ENCODE peak calls at places on chromosomes 16 and 17, in eight cellular contexts. Q, B, H, X, P, Z, E and T are unnamed samples.

GRCh38 chr16:67034478-67034877 is 5.5 kb downstream of the CBFB start:
- DNase-seq in Q (no peak), B (no peak), H (no peak), X (peak), P (no peak), Z (no peak), E (no peak), T (no peak)

GRCh38 chr17:3663102-3664011 is 5.0 kb downstream of the TAX1BP3 start:
- DNase-seq in Q (no peak), B (no peak), H (no peak), X (no peak), P (no peak), Z (no peak), E (no peak), T (no peak)

GRCh38 chr16:6484931-6485330 is 847.7 kb upstream of the RBFOX1 start:
- DNase-seq in Q (no peak), B (no peak), H (no peak), X (no peak), P (no peak), Z (no peak), E (no peak), T (no peak)

GRCh38 chr17:62809656-62810055 is 1.5 kb upstream of the MARCHF10 start:
- DNase-seq in Q (no peak), B (no peak), H (no peak), X (peak), P (no peak), Z (no peak), E (no peak), T (no peak)

GRCh38 chr17:7208027-7208571 is 11.5 kb downstream of the DLG4 start:
- DNase-seq in Q (no peak), B (no peak), H (no peak), X (no peak), P (no peak), Z (no peak), E (no peak), T (no peak)

GRCh38 chr16:79895917-79896203 is 295.3 kb upstream of the MAF start:
- DNase-seq in Q (no peak), B (no peak), H (no peak), X (no peak), P (no peak), Z (no peak), E (no peak), T (no peak)

GRCh38 chr17:46772013-46772878 is 46.2 kb downstream of the WNT3 start:
- DNase-seq in Q (peak), B (peak), H (no peak), X (peak), P (no peak), Z (peak), E (peak), T (no peak)

GRCh38 chr16:51919736-51920135 is 627.2 kb downstream of the TOX3 start:
- DNase-seq in Q (no peak), B (no peak), H (no peak), X (peak), P (no peak), Z (no peak), E (no peak), T (no peak)

GRCh38 chr16:56910654-56911539 is 21.0 kb upstream of the HERPUD1 start:
- DNase-seq in Q (no peak), B (no peak), H (no peak), X (peak), P (no peak), Z (no peak), E (no peak), T (peak)

GRCh38 chr16:66551362-66551761 is 1.0 kb upstream of the CKLF start:
- DNase-seq in Q (peak), B (peak), H (peak), X (peak), P (no peak), Z (peak), E (no peak), T (peak)

GRCh38 chr17:47279062-47279801 is 25.6 kb downstream of the ITGB3 start:
- DNase-seq in Q (peak), B (peak), H (no peak), X (peak), P (no peak), Z (no peak), E (no peak), T (peak)

GRCh38 chr17:40562841-40563370 is 2.4 kb downstream of the CCR7 start:
- DNase-seq in Q (no peak), B (no peak), H (no peak), X (peak), P (no peak), Z (no peak), E (no peak), T (no peak)

GRCh38 chr17:57121308-57122042 is 36.4 kb downstream of the AKAP1 start:
- DNase-seq in Q (peak), B (no peak), H (no peak), X (peak), P (no peak), Z (peak), E (no peak), T (no peak)

GRCh38 chr17:14699569-14700190 is 398.8 kb downstream of the HS3ST3B1 start:
- DNase-seq in Q (no peak), B (no peak), H (no peak), X (no peak), P (no peak), Z (peak), E (peak), T (no peak)

GRCh38 chr17:81199482-81199830 is 23.3 kb downstream of the CEP131 start:
- DNase-seq in Q (no peak), B (no peak), H (no peak), X (no peak), P (no peak), Z (no peak), E (no peak), T (no peak)

GRCh38 chr16:28904363-28904762 is 20.7 kb downstream of the RABEP2 start:
- DNase-seq in Q (no peak), B (no peak), H (no peak), X (no peak), P (no peak), Z (no peak), E (no peak), T (no peak)

GRCh38 chr16:5605404-5605803 is 507.8 kb upstream of the EEF2KMT start:
- DNase-seq in Q (no peak), B (no peak), H (no peak), X (no peak), P (no peak), Z (no peak), E (no peak), T (no peak)

GRCh38 chr16:50724237-50724747 is 17.6 kb upstream of the CYLD start:
- DNase-seq in Q (no peak), B (no peak), H (no peak), X (peak), P (no peak), Z (no peak), E (no peak), T (no peak)

GRCh38 chr16:86598607-86599318 is 20.4 kb downstream of the FOXL1 start:
- DNase-seq in Q (no peak), B (no peak), H (no peak), X (no peak), P (no peak), Z (no peak), E (no peak), T (no peak)

GRCh38 chr17:67109111-67109510 is 64.8 kb downstream of the CACNG1 start:
- DNase-seq in Q (no peak), B (no peak), H (no peak), X (no peak), P (no peak), Z (no peak), E (no peak), T (no peak)

GRCh38 chr16:83771306-83771942 is 36.4 kb upstream of the HSBP1 start:
- DNase-seq in Q (no peak), B (no peak), H (no peak), X (no peak), P (no peak), Z (no peak), E (no peak), T (no peak)

GRCh38 chr17:1029196-1029911 is 32.4 kb downstream of the TIMM22 start:
- DNase-seq in Q (no peak), B (no peak), H (no peak), X (peak), P (no peak), Z (no peak), E (no peak), T (no peak)

GRCh38 chr16:17275076-17275732 is 195.6 kb downstream of the XYLT1 start:
- DNase-seq in Q (no peak), B (no peak), H (no peak), X (no peak), P (no peak), Z (no peak), E (no peak), T (no peak)

GRCh38 chr16:78092755-78093154 is 6.7 kb upstream of the WWOX start:
- DNase-seq in Q (no peak), B (no peak), H (no peak), X (no peak), P (no peak), Z (no peak), E (no peak), T (no peak)

GRCh38 chr17:45311406-45311761 is 5.4 kb downstream of the MAP3K14 start:
- DNase-seq in Q (no peak), B (no peak), H (no peak), X (no peak), P (no peak), Z (no peak), E (no peak), T (no peak)

GRCh38 chr17:76272541-76273434 is 7.6 kb downstream of the UBALD2 start:
- DNase-seq in Q (no peak), B (peak), H (no peak), X (no peak), P (no peak), Z (no peak), E (no peak), T (no peak)

GRCh38 chr16:55876854-55877253 is 1.7 kb upstream of the CES5A start:
- DNase-seq in Q (no peak), B (no peak), H (no peak), X (no peak), P (no peak), Z (no peak), E (no peak), T (no peak)

GRCh38 chr16:73095885-73096341 is 48.0 kb upstream of the ZFHX3 start:
- DNase-seq in Q (peak), B (no peak), H (no peak), X (peak), P (no peak), Z (peak), E (peak), T (no peak)

GRCh38 chr17:57948555-57949420 is 6.4 kb downstream of the CUEDC1 start:
- DNase-seq in Q (no peak), B (no peak), H (no peak), X (peak), P (no peak), Z (no peak), E (no peak), T (no peak)

GRCh38 chr17:58156839-58157803 is 8.9 kb downstream of the OR4D1 start:
- DNase-seq in Q (peak), B (no peak), H (peak), X (peak), P (no peak), Z (no peak), E (no peak), T (no peak)

GRCh38 chr16:86669285-86669805 is 91.0 kb downstream of the FOXL1 start:
- DNase-seq in Q (no peak), B (no peak), H (no peak), X (no peak), P (no peak), Z (no peak), E (no peak), T (no peak)

GRCh38 chr16:4059969-4060368 is 56.3 kb downstream of the ADCY9 start:
- DNase-seq in Q (no peak), B (no peak), H (no peak), X (no peak), P (no peak), Z (no peak), E (no peak), T (no peak)

GRCh38 chr16:68367034-68367433 is 56.2 kb downstream of the PRMT7 start:
- DNase-seq in Q (peak), B (peak), H (no peak), X (peak), P (no peak), Z (peak), E (peak), T (no peak)

GRCh38 chr17:70968302-70968701 is 799.0 kb downstream of the KCNJ2 start:
- DNase-seq in Q (no peak), B (no peak), H (no peak), X (peak), P (no peak), Z (no peak), E (no peak), T (no peak)

GRCh38 chr17:71444011-71444574 is 676.7 kb upstream of the SOX9 start:
- DNase-seq in Q (no peak), B (no peak), H (no peak), X (no peak), P (no peak), Z (no peak), E (peak), T (no peak)

GRCh38 chr17:44222112-44222869 is 2.8 kb upstream of the UBTF start:
- DNase-seq in Q (peak), B (peak), H (peak), X (peak), P (peak), Z (peak), E (peak), T (no peak)

GRCh38 chr17:79631640-79632431 is 21.0 kb upstream of the RBFOX3 start:
- DNase-seq in Q (peak), B (no peak), H (no peak), X (no peak), P (no peak), Z (no peak), E (no peak), T (no peak)

GRCh38 chr17:29177871-29178749 is 2.1 kb downstream of the MYO18A start:
- DNase-seq in Q (no peak), B (no peak), H (no peak), X (no peak), P (no peak), Z (no peak), E (no peak), T (no peak)

GRCh38 chr17:76104140-76104895 is 731 bp upstream of the EXOC7 start:
- DNase-seq in Q (no peak), B (no peak), H (no peak), X (no peak), P (no peak), Z (no peak), E (no peak), T (no peak)

GRCh38 chr16:80788016-80788415 is 16.4 kb downstream of the CDYL2 start:
- DNase-seq in Q (no peak), B (no peak), H (no peak), X (peak), P (no peak), Z (no peak), E (no peak), T (no peak)